ENCODE peak calls at places on chromosomes 2 and 18, in six cellular contexts. X is NCI-H1105, H is NCI-H1092, S is fibroblast of lung, E is lower leg skin, F is NB4. U is an unnamed sample.

GRCh38 chr2:226578879-226579278 is 220.7 kb downstream of the IRS1 start:
- DNase-seq in H (no peak), X (no peak), E (no peak), S (peak; percentile 65), F (peak; percentile 66), U (no peak)

GRCh38 chr18:22439447-22439846 is 21.7 kb upstream of the CTAGE1 start:
- DNase-seq in H (no peak), X (no peak), F (no peak), E (no peak), S (no peak), U (no peak)

GRCh38 chr2:170176212-170176611 is 1.7 kb upstream of the MYO3B start:
- DNase-seq in S (no peak), F (no peak), E (no peak), H (no peak), X (no peak), U (no peak)

GRCh38 chr2:68027959-68028358 is 34.8 kb downstream of the C1D start:
- DNase-seq in S (no peak), X (no peak), F (no peak), H (no peak), E (no peak), U (no peak)

GRCh38 chr2:96110621-96111256 is 5.6 kb downstream of the ADRA2B start:
- DNase-seq in E (no peak), S (no peak), X (no peak), F (no peak), H (no peak), U (no peak)

GRCh38 chr2:211468217-211468616 is 911.8 kb downstream of the CPS1 start:
- DNase-seq in E (no peak), X (no peak), S (no peak), H (no peak), F (no peak), U (no peak)

GRCh38 chr2:44168684-44169154 is at the start of gene PPM1B:
- DNase-seq in F (no peak), S (no peak), H (no peak), E (peak; percentile 100), X (no peak), U (peak; percentile 100)

GRCh38 chr2:128422571-128422970 is 103.9 kb upstream of the HS6ST1 start:
- DNase-seq in E (peak; percentile 86), S (peak; percentile 73), H (no peak), F (no peak), X (no peak), U (no peak)

GRCh38 chr2:33597026-33597425 is 2.1 kb downstream of the FAM98A start:
- DNase-seq in X (no peak), H (no peak), F (no peak), S (no peak), E (no peak), U (no peak)

GRCh38 chr2:226187126-226187525 is 612.5 kb downstream of the IRS1 start:
- DNase-seq in X (no peak), S (no peak), E (no peak), H (no peak), F (no peak), U (no peak)

GRCh38 chr2:125224188-125224587 is 1199.1 kb downstream of the CNTNAP5 start:
- DNase-seq in E (no peak), H (no peak), F (no peak), S (no peak), X (no peak), U (no peak)

GRCh38 chr2:9378433-9379371 is 44.6 kb downstream of the ITGB1BP1 start:
- DNase-seq in S (peak; percentile 85), E (peak; percentile 93), H (no peak), F (no peak), X (no peak), U (no peak)

GRCh38 chr2:237278593-237278992 is 135.4 kb downstream of the COL6A3 start:
- DNase-seq in X (no peak), F (no peak), H (no peak), E (peak; percentile 93), S (peak; percentile 86), U (no peak)

GRCh38 chr18:21747764-21748693 is 7.4 kb downstream of the MIB1 start:
- DNase-seq in F (no peak), E (no peak), X (no peak), S (no peak), H (no peak), U (no peak)

GRCh38 chr18:5451130-5451529 is 92.7 kb downstream of the EPB41L3 start:
- DNase-seq in F (no peak), E (no peak), S (no peak), X (no peak), H (no peak), U (no peak)

GRCh38 chr2:235142588-235142987 is 190.8 kb downstream of the SH3BP4 start:
- DNase-seq in S (no peak), E (no peak), X (no peak), H (no peak), F (no peak), U (no peak)

GRCh38 chr18:34514238-34514637 is 195.9 kb upstream of the DTNA start:
- DNase-seq in X (no peak), H (no peak), F (no peak), S (no peak), E (no peak), U (no peak)

GRCh38 chr2:121257476-121257831 is 27.5 kb downstream of the TFCP2L1 start:
- DNase-seq in H (no peak), F (no peak), X (no peak), S (no peak), E (no peak), U (no peak)

GRCh38 chr2:137969418-137969765 is 5.1 kb downstream of the HNMT start:
- DNase-seq in E (no peak), H (peak; percentile 78), S (peak; percentile 98), X (peak; percentile 75), F (peak; percentile 25), U (no peak)

GRCh38 chr2:100416939-100417744 is at the start of gene CHST10:
- DNase-seq in H (peak; percentile 18), S (peak; percentile 50), X (peak; percentile 26), E (peak; percentile 89), F (peak; percentile 82), U (no peak)

GRCh38 chr2:152419944-152420813 is 85.2 kb downstream of the FMNL2 start:
- DNase-seq in E (no peak), X (no peak), F (no peak), S (no peak), H (no peak), U (no peak)

GRCh38 chr2:237863102-237863511 is 3.7 kb downstream of the RAMP1 start:
- DNase-seq in S (no peak), E (no peak), H (no peak), X (no peak), F (no peak), U (no peak)

GRCh38 chr2:39735648-39736047 is 43.4 kb downstream of the THUMPD2 start:
- DNase-seq in F (no peak), X (no peak), S (no peak), E (no peak), H (no peak), U (no peak)

GRCh38 chr2:66362651-66363050 is 72.3 kb upstream of the MEIS1 start:
- DNase-seq in E (no peak), F (no peak), H (no peak), X (no peak), S (no peak), U (no peak)

GRCh38 chr2:144505245-144505801 is 14.6 kb downstream of the ZEB2 start:
- DNase-seq in X (no peak), H (no peak), S (peak; percentile 69), F (peak; percentile 53), E (no peak), U (no peak)